ENCODE peak calls at places on chromosomes 4 and X, in five cellular contexts. K is epithelial cell of esophagus; B is fibroblast of the aortic adventitia; R is CD4-positive, CD25-positive, alpha-beta regulatory T cell; P is heart left ventricle. X is an unnamed sample.

GRCh38 chrX:39972340-39972739 is 125.4 kb downstream of the BCOR start:
- DNase-seq in K (peak; percentile 38), B (peak; percentile 23), R (no peak), P (no peak), X (no peak)

GRCh38 chrX:109840585-109840984 is 107.5 kb upstream of the ACSL4 start:
- DNase-seq in K (peak; percentile 88), B (peak; percentile 93), R (no peak), P (peak; percentile 21), X (no peak)

GRCh38 chr4:107619731-107620130 is 100.3 kb downstream of the PAPSS1 start:
- DNase-seq in K (no peak), B (no peak), R (no peak), P (no peak), X (no peak)

GRCh38 chrX:80285131-80285773 is 135.0 kb upstream of the TENT5D start:
- DNase-seq in K (peak; percentile 45), B (peak; percentile 40), R (peak; percentile 2), P (no peak), X (no peak)

GRCh38 chrX:129642641-129643040 is 12.1 kb downstream of the APLN start:
- DNase-seq in K (peak; percentile 28), B (peak; percentile 61), R (no peak), P (no peak), X (no peak)

GRCh38 chr4:3492741-3493719 is 29.9 kb downstream of the DOK7 start:
- DNase-seq in K (no peak), B (peak; percentile 4), R (no peak), P (no peak), X (no peak)

GRCh38 chrX:118459494-118459893 is 36.1 kb upstream of the DOCK11 start:
- DNase-seq in K (peak; percentile 28), B (peak; percentile 74), R (peak; percentile 50), P (no peak), X (no peak)

GRCh38 chrX:11437642-11438379 is 144.6 kb downstream of the AMELX start:
- DNase-seq in K (peak; percentile 42), B (peak; percentile 53), R (no peak), P (peak; percentile 29), X (no peak)

DNA sequence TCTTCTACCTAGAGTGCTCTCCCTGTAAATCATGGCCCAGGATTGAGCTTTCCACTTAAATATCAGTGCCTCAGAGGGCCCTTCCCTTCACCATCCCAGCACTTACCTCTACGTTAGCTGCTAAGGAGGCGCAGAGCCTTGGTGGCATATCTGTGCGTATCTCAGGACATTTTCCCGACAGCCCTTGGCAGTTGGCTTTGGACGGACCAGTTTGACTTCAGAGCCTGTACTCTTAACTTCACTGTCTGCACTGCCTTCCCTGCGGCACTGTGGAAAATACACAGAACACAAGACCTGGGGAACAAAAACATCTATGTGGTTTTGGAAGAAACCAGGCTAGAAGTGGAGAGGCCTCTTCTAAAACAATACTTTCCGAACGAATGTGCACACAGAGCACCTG is 2.4 kb downstream of the TADA2B start:
- DNase-seq in K (no peak), B (no peak), R (no peak), P (no peak), X (no peak)
- H3K4me3 ChIP-seq in K (peak overlapping the region; percentile 84), B (no peak overlapping the region), R (peak overlapping the region; percentile 74), P (peak overlapping the region; percentile 98), X (peak overlapping the region; percentile 97)

GRCh38 chrX:133981908-133982307 is 3.5 kb downstream of the GPC3 start:
- DNase-seq in K (no peak), B (no peak), R (no peak), P (no peak), X (no peak)
- H3K4me3 ChIP-seq in K (no peak overlapping the region), B (no peak overlapping the region), R (no peak overlapping the region), P (no peak overlapping the region), X (no peak overlapping the region)

GRCh38 chrX:149707147-149707901 is 4.5 kb upstream of the MAGEA11 start:
- DNase-seq in K (no peak), B (no peak), R (no peak), P (no peak), X (no peak)
- H3K4me3 ChIP-seq in K (no peak overlapping the region), B (no peak overlapping the region), R (no peak overlapping the region), P (no peak overlapping the region), X (no peak overlapping the region)

GRCh38 chr4:36509816-36510215 is 228.4 kb downstream of the DTHD1 start:
- DNase-seq in K (no peak), B (no peak), R (no peak), P (no peak), X (no peak)

GRCh38 chr4:36508390-36508789 is 227.0 kb downstream of the DTHD1 start:
- DNase-seq in K (no peak), B (no peak), R (no peak), P (no peak), X (no peak)

DNA sequence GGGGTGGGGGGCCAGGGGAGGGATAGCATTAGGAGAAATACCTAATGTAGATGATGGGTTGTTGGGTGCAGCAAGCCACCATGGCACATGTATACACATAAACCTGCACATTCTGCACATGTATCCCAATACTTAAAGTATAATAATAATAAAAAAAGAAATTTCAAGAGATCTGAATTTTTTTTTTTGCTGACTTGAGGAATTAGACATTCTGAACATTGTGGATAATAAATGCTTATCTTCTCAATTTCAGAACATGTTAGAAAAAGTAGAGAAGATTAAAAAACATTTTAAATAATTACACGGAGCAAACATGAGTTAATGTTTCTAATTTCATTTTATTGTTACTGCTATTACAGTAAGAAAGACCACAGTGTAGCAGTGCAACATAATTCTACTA is 230.4 kb downstream of the DTHD1 start:
- DNase-seq in K (no peak), B (no peak), R (no peak), P (no peak), X (no peak)
- H3K4me3 ChIP-seq in K (no peak overlapping the region), B (no peak overlapping the region), R (no peak overlapping the region), P (no peak overlapping the region), X (no peak overlapping the region)

GRCh38 chr4:75630174-75630931 is at the start of gene CDKL2:
- DNase-seq in K (peak; percentile 89), B (peak; percentile 50), R (peak; percentile 93), P (peak; percentile 80), X (peak; percentile 72)
- H3K4me3 ChIP-seq in K (peak within 1 kb of the TSS; percentile 50), B (peak within 1 kb of the TSS; percentile 79), R (peak within 1 kb of the TSS; percentile 82), P (peak within 1 kb of the TSS; percentile 67), X (peak within 1 kb of the TSS; percentile 62)

X was measured in GM12864.